ENCODE peak calls at places on chromosomes 2 and 18, in nine cellular contexts. J, I, G, V, X, Y, P, W and S are unnamed samples.

GRCh38 chr2:150140777-150141176 is 346.7 kb downstream of the RND3 start:
- DNase-seq in G (no peak), W (no peak), P (no peak), V (no peak), Y (no peak), J (no peak), X (no peak), I (no peak), S (no peak)

GRCh38 chr2:238667008-238667407 is 180.9 kb upstream of the TWIST2 start:
- DNase-seq in J (peak), I (peak), P (no peak), Y (no peak), V (no peak), W (no peak), X (peak), G (no peak), S (no peak)

GRCh38 chr2:112583497-112584133 is 794 bp upstream of the CHCHD5 start:
- DNase-seq in P (no peak), J (no peak), I (no peak), X (peak), Y (no peak), W (no peak), G (no peak), V (no peak), S (no peak)

GRCh38 chr2:43216629-43217028 is 9.8 kb downstream of the ZFP36L2 start:
- DNase-seq in Y (no peak), I (no peak), V (no peak), P (no peak), J (no peak), X (no peak), W (no peak), G (no peak), S (no peak)

GRCh38 chr2:9002637-9003365 is 683 bp downstream of the MBOAT2 start:
- DNase-seq in X (peak), Y (peak), G (no peak), J (peak), I (no peak), V (peak), P (no peak), W (peak), S (no peak)

GRCh38 chr18:5909130-5909529 is 13.8 kb upstream of the TMEM200C start:
- DNase-seq in G (no peak), X (no peak), I (no peak), Y (peak), J (no peak), W (no peak), V (no peak), P (no peak), S (no peak)

GRCh38 chr18:38262666-38263065 is 697.1 kb upstream of the CELF4 start:
- DNase-seq in V (no peak), P (no peak), G (no peak), X (no peak), Y (no peak), J (no peak), I (no peak), W (peak), S (no peak)

GRCh38 chr2:26770986-26771586 is 7.0 kb downstream of the SLC35F6 start:
- DNase-seq in G (no peak), X (peak), Y (peak), V (peak), I (no peak), W (peak), P (no peak), J (peak), S (peak)

GRCh38 chr2:128489580-128490273 is 171.1 kb upstream of the HS6ST1 start:
- DNase-seq in P (no peak), X (no peak), I (no peak), W (no peak), G (no peak), Y (peak), J (no peak), V (no peak), S (no peak)

GRCh38 chr2:147829106-147829505 is 15.7 kb upstream of the ACVR2A start:
- DNase-seq in Y (no peak), W (no peak), P (no peak), I (no peak), J (peak), X (peak), G (no peak), V (no peak), S (no peak)

GRCh38 chr18:5417342-5417741 is 121.8 kb upstream of the ZBTB14 start:
- DNase-seq in X (peak), V (no peak), Y (no peak), J (no peak), G (no peak), P (no peak), W (no peak), I (no peak), S (no peak)

GRCh38 chr18:6414723-6415362 is at the start of gene L3MBTL4:
- DNase-seq in X (peak), W (no peak), Y (peak), I (peak), J (no peak), V (peak), P (no peak), G (peak), S (peak)

GRCh38 chr2:19035238-19035637 is 323.2 kb downstream of the OSR1 start:
- DNase-seq in V (peak), W (no peak), J (peak), I (no peak), G (no peak), Y (no peak), P (no peak), X (peak), S (no peak)

GRCh38 chr2:30031184-30031583 is 109.8 kb upstream of the ALK start:
- DNase-seq in I (no peak), X (no peak), V (no peak), J (no peak), Y (peak), W (no peak), P (no peak), G (no peak), S (no peak)

GRCh38 chr2:42928692-42929576 is 136.6 kb upstream of the HAAO start:
- DNase-seq in X (peak), I (no peak), Y (peak), G (no peak), V (no peak), J (peak), W (no peak), P (no peak), S (no peak)